ENCODE peak calls at places on chromosomes 13 and 19, in six cellular contexts. One of them, this sample, is unnamed.

GRCh38 chr19:2986951-2987491 is 9.7 kb downstream of the TLE6 start:
- DNase-seq in neuronal stem cell: no peak
- DNase-seq in H9: peak
- DNase-seq in mesendoderm: peak
- DNase-seq in trophoblast cell: no peak
- DNase-seq in IMR-90: no peak
- DNase-seq in this sample: peak

GRCh38 chr19:37941820-37942515 is 35.0 kb downstream of the SIPA1L3 start:
- DNase-seq in trophoblast cell: peak
- DNase-seq in H9: no peak
- DNase-seq in IMR-90: no peak
- DNase-seq in neuronal stem cell: no peak
- DNase-seq in mesendoderm: no peak
- DNase-seq in this sample: no peak

GRCh38 chr19:49243726-49244125 is 81.3 kb downstream of the SLC6A16 start:
- DNase-seq in mesendoderm: no peak
- DNase-seq in trophoblast cell: no peak
- DNase-seq in neuronal stem cell: no peak
- DNase-seq in IMR-90: no peak
- DNase-seq in H9: no peak
- DNase-seq in this sample: no peak

GRCh38 chr19:44712864-44713515 is 14.0 kb downstream of the CEACAM16 start:
- DNase-seq in trophoblast cell: no peak
- DNase-seq in neuronal stem cell: no peak
- DNase-seq in mesendoderm: peak
- DNase-seq in IMR-90: no peak
- DNase-seq in H9: no peak
- DNase-seq in this sample: peak

GRCh38 chr19:4061683-4062575 is 4.8 kb downstream of the ZBTB7A start:
- DNase-seq in H9: peak
- DNase-seq in IMR-90: no peak
- DNase-seq in neuronal stem cell: no peak
- DNase-seq in mesendoderm: no peak
- DNase-seq in trophoblast cell: peak
- DNase-seq in this sample: no peak

GRCh38 chr19:6828306-6828697 is 55.8 kb downstream of the VAV1 start:
- DNase-seq in mesendoderm: peak
- DNase-seq in neuronal stem cell: no peak
- DNase-seq in IMR-90: no peak
- DNase-seq in H9: peak
- DNase-seq in trophoblast cell: peak
- DNase-seq in this sample: no peak

GRCh38 chr19:12665281-12665573 is 1.3 kb downstream of the MAN2B1 start:
- DNase-seq in trophoblast cell: peak
- DNase-seq in mesendoderm: no peak
- DNase-seq in neuronal stem cell: no peak
- DNase-seq in H9: no peak
- DNase-seq in IMR-90: no peak
- DNase-seq in this sample: no peak

GRCh38 chr13:100365678-100366077 is 222.9 kb downstream of the GGACT start:
- DNase-seq in H9: no peak
- DNase-seq in neuronal stem cell: no peak
- DNase-seq in trophoblast cell: no peak
- DNase-seq in IMR-90: peak
- DNase-seq in mesendoderm: no peak
- DNase-seq in this sample: no peak

GRCh38 chr19:50906217-50906616 is 5.0 kb downstream of the KLK4 start:
- DNase-seq in neuronal stem cell: peak
- DNase-seq in IMR-90: no peak
- DNase-seq in H9: peak
- DNase-seq in mesendoderm: peak
- DNase-seq in trophoblast cell: peak
- DNase-seq in this sample: no peak

GRCh38 chr19:19167612-19168011 is 2.5 kb downstream of the MEF2B start:
- DNase-seq in IMR-90: no peak
- DNase-seq in H9: no peak
- DNase-seq in trophoblast cell: no peak
- DNase-seq in mesendoderm: no peak
- DNase-seq in neuronal stem cell: no peak
- DNase-seq in this sample: no peak

GRCh38 chr13:28583661-28584091 is 75.3 kb upstream of the POMP start:
- DNase-seq in IMR-90: peak
- DNase-seq in trophoblast cell: no peak
- DNase-seq in neuronal stem cell: no peak
- DNase-seq in H9: no peak
- DNase-seq in mesendoderm: no peak
- DNase-seq in this sample: peak

GRCh38 chr13:79742923-79743322 is 262.0 kb downstream of the NDFIP2 start:
- DNase-seq in H9: no peak
- DNase-seq in trophoblast cell: peak
- DNase-seq in neuronal stem cell: no peak
- DNase-seq in mesendoderm: no peak
- DNase-seq in IMR-90: no peak
- DNase-seq in this sample: no peak
- H4K8ac ChIP-seq in H9: no peak
- H4K8ac ChIP-seq in trophoblast cell: no peak
- H4K8ac ChIP-seq in neuronal stem cell: no peak
- H4K8ac ChIP-seq in mesendoderm: no peak
- H4K8ac ChIP-seq in IMR-90: no peak
- H4K8ac ChIP-seq in this sample: no peak

GRCh38 chr13:30559274-30559673 is 58.4 kb upstream of the USPL1 start:
- DNase-seq in IMR-90: no peak
- DNase-seq in trophoblast cell: no peak
- DNase-seq in H9: no peak
- DNase-seq in neuronal stem cell: no peak
- DNase-seq in mesendoderm: no peak
- DNase-seq in this sample: peak
- H3K18ac ChIP-seq in IMR-90: no peak
- H3K18ac ChIP-seq in trophoblast cell: no peak
- H3K18ac ChIP-seq in H9: no peak
- H3K18ac ChIP-seq in neuronal stem cell: no peak
- H3K18ac ChIP-seq in mesendoderm: no peak
- H3K18ac ChIP-seq in this sample: no peak

GRCh38 chr19:1266818-1267440 is 2.2 kb upstream of the CIRBP start:
- DNase-seq in H9: peak
- DNase-seq in trophoblast cell: peak
- DNase-seq in mesendoderm: peak
- DNase-seq in neuronal stem cell: no peak
- DNase-seq in IMR-90: no peak
- DNase-seq in this sample: no peak
- H3K4ac ChIP-seq in H9: no peak
- H3K4ac ChIP-seq in trophoblast cell: no peak
- H3K4ac ChIP-seq in mesendoderm: no peak
- H3K4ac ChIP-seq in neuronal stem cell: peak
- H3K4ac ChIP-seq in IMR-90: peak
- H3K4ac ChIP-seq in this sample: no peak

DNA sequence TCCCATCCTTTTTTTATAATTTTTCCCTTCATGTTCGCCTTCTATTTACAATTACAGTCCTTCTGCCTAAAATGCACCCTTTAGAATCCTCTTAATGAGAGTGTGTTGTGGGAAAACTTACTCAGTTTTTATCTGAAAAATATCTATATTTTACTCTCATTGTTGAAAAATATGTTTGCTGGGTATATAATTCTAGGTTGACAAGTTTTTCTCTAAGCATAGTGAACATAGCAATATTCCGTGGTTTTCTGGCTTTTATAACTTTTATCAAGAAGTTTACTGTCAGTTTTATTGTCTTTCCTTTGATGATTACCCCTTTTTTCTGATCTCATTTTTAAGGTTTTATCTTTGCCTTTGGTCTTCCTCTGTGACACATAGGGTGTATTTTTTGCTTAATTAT is 57.3 kb downstream of the UQCRFS1 start:
- DNase-seq in H9: no peak
- DNase-seq in mesendoderm: no peak
- DNase-seq in neuronal stem cell: no peak
- DNase-seq in trophoblast cell: no peak
- DNase-seq in IMR-90: no peak
- DNase-seq in this sample: no peak
- H4K8ac ChIP-seq in H9: no peak
- H4K8ac ChIP-seq in mesendoderm: no peak
- H4K8ac ChIP-seq in neuronal stem cell: no peak
- H4K8ac ChIP-seq in trophoblast cell: no peak
- H4K8ac ChIP-seq in IMR-90: no peak
- H4K8ac ChIP-seq in this sample: no peak

DNA sequence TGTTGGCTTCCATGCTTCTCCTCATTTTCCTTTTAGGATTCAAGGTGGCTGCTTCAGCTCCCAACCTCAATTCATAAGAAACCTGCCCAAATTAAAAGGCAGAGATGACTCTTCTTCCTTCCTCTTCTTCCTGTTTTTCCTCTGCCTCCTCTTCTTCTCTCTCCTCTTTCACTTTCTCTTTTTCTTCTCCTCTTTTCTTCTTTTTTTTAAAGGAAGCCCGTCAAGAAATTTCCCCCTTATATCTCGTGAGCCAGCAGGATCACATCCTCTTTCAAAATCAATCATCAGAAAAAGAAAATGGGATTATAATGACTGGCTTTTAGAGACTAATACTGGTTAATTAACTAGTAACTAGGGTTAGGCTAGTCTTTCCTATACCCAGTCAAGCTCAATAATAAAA is 220.3 kb downstream of the NBEA start:
- DNase-seq in trophoblast cell: no peak
- DNase-seq in neuronal stem cell: no peak
- DNase-seq in mesendoderm: no peak
- DNase-seq in IMR-90: no peak
- DNase-seq in H9: no peak
- DNase-seq in this sample: no peak
- H3K18ac ChIP-seq in trophoblast cell: no peak
- H3K18ac ChIP-seq in neuronal stem cell: no peak
- H3K18ac ChIP-seq in mesendoderm: no peak
- H3K18ac ChIP-seq in IMR-90: no peak
- H3K18ac ChIP-seq in H9: no peak
- H3K18ac ChIP-seq in this sample: no peak

GRCh38 chr13:36363464-36363863 is 17.3 kb upstream of the SPART start:
- DNase-seq in mesendoderm: no peak
- DNase-seq in trophoblast cell: no peak
- DNase-seq in H9: no peak
- DNase-seq in neuronal stem cell: no peak
- DNase-seq in IMR-90: no peak
- DNase-seq in this sample: no peak

GRCh38 chr13:36362251-36362650 is 16.1 kb upstream of the SPART start:
- DNase-seq in neuronal stem cell: no peak
- DNase-seq in IMR-90: peak
- DNase-seq in H9: no peak
- DNase-seq in mesendoderm: no peak
- DNase-seq in trophoblast cell: peak
- DNase-seq in this sample: peak

GRCh38 chr13:36362914-36363313 is 16.7 kb upstream of the SPART start:
- DNase-seq in trophoblast cell: no peak
- DNase-seq in neuronal stem cell: no peak
- DNase-seq in mesendoderm: no peak
- DNase-seq in IMR-90: no peak
- DNase-seq in H9: no peak
- DNase-seq in this sample: no peak

GRCh38 chr13:36369268-36370107 is 23.3 kb upstream of the SPART start:
- DNase-seq in IMR-90: peak
- DNase-seq in trophoblast cell: no peak
- DNase-seq in mesendoderm: no peak
- DNase-seq in neuronal stem cell: no peak
- DNase-seq in H9: no peak
- DNase-seq in this sample: no peak

GRCh38 chr13:36366023-36366422 is 19.8 kb upstream of the SPART start:
- DNase-seq in trophoblast cell: no peak
- DNase-seq in IMR-90: no peak
- DNase-seq in mesendoderm: no peak
- DNase-seq in neuronal stem cell: no peak
- DNase-seq in H9: no peak
- DNase-seq in this sample: no peak
- H3K4ac ChIP-seq in trophoblast cell: no peak
- H3K4ac ChIP-seq in IMR-90: no peak
- H3K4ac ChIP-seq in mesendoderm: no peak
- H3K4ac ChIP-seq in neuronal stem cell: no peak
- H3K4ac ChIP-seq in H9: no peak
- H3K4ac ChIP-seq in this sample: no peak

GRCh38 chr19:14450168-14450874 is 17.2 kb downstream of the PKN1 start:
- DNase-seq in H9: peak
- DNase-seq in IMR-90: no peak
- DNase-seq in trophoblast cell: peak
- DNase-seq in neuronal stem cell: no peak
- DNase-seq in mesendoderm: peak
- DNase-seq in this sample: peak

GRCh38 chr19:14446336-14447036 is 13.4 kb downstream of the PKN1 start:
- DNase-seq in H9: no peak
- DNase-seq in mesendoderm: no peak
- DNase-seq in neuronal stem cell: no peak
- DNase-seq in IMR-90: no peak
- DNase-seq in trophoblast cell: peak
- DNase-seq in this sample: no peak

GRCh38 chr19:14449321-14449720 is 16.2 kb downstream of the PKN1 start:
- DNase-seq in H9: no peak
- DNase-seq in trophoblast cell: peak
- DNase-seq in neuronal stem cell: no peak
- DNase-seq in IMR-90: no peak
- DNase-seq in mesendoderm: no peak
- DNase-seq in this sample: no peak

GRCh38 chr19:14450876-14451275 is 17.8 kb downstream of the PKN1 start:
- DNase-seq in H9: no peak
- DNase-seq in IMR-90: no peak
- DNase-seq in trophoblast cell: no peak
- DNase-seq in neuronal stem cell: no peak
- DNase-seq in mesendoderm: no peak
- DNase-seq in this sample: no peak
- H4K8ac ChIP-seq in H9: no peak
- H4K8ac ChIP-seq in IMR-90: no peak
- H4K8ac ChIP-seq in trophoblast cell: no peak
- H4K8ac ChIP-seq in neuronal stem cell: no peak
- H4K8ac ChIP-seq in mesendoderm: no peak
- H4K8ac ChIP-seq in this sample: no peak

This sample was measured in mesenchymal stem cell.